ENCODE peak calls at places on chromosomes 11 and 22, in seven cellular contexts. D, U, J, O, N, R and Y are unnamed samples.

GRCh38 chr11:79412761-79413160 is 28.1 kb downstream of the TENM4 start:
- DNase-seq in D (no peak), U (no peak), J (no peak), O (no peak), N (peak; percentile 10), R (no peak), Y (no peak)

GRCh38 chr11:124793466-124794278 is 6.5 kb downstream of the MSANTD2 start:
- DNase-seq in D (peak; percentile 78), U (peak; percentile 74), J (no peak), O (peak; percentile 43), N (peak; percentile 70), R (no peak), Y (peak; percentile 79)

GRCh38 chr11:57638005-57638760 is 11.5 kb downstream of the YPEL4 start:
- DNase-seq in D (no peak), U (peak; percentile 96), J (no peak), O (no peak), N (peak; percentile 92), R (peak; percentile 69), Y (no peak)

GRCh38 chr11:98194611-98195010 is 826.1 kb upstream of the CNTN5 start:
- DNase-seq in D (no peak), U (no peak), J (no peak), O (no peak), N (no peak), R (no peak), Y (no peak)

GRCh38 chr11:122344281-122344680 is 228.3 kb upstream of the BLID start:
- DNase-seq in D (no peak), U (no peak), J (no peak), O (no peak), N (peak; percentile 83), R (no peak), Y (no peak)

GRCh38 chr11:74418509-74418895 is 20.3 kb upstream of the PGM2L1 start:
- DNase-seq in D (no peak), U (no peak), J (no peak), O (no peak), N (peak; percentile 83), R (no peak), Y (no peak)

GRCh38 chr11:92396133-92396532 is 171.5 kb downstream of the FAT3 start:
- DNase-seq in D (no peak), U (no peak), J (no peak), O (no peak), N (no peak), R (no peak), Y (no peak)

GRCh38 chr11:5380740-5381342 is 2.8 kb upstream of the OR51M1 start:
- DNase-seq in D (peak; percentile 60), U (peak; percentile 81), J (no peak), O (peak; percentile 36), N (peak; percentile 77), R (peak; percentile 67), Y (peak; percentile 73)

GRCh38 chr11:6655020-6655789 is 404 bp downstream of the DCHS1 start:
- DNase-seq in D (no peak), U (peak; percentile 51), J (no peak), O (no peak), N (peak; percentile 58), R (no peak), Y (no peak)

GRCh38 chr11:109071712-109072524 is 350.1 kb upstream of the C11orf87 start:
- DNase-seq in D (peak; percentile 4), U (no peak), J (no peak), O (no peak), N (peak; percentile 60), R (no peak), Y (no peak)

GRCh38 chr22:37208401-37209139 is 3.7 kb downstream of the SSTR3 start:
- DNase-seq in D (no peak), U (no peak), J (no peak), O (no peak), N (no peak), R (peak; percentile 17), Y (no peak)

GRCh38 chr11:35321532-35322320 is 97.6 kb downstream of the SLC1A2 start:
- DNase-seq in D (no peak), U (no peak), J (no peak), O (no peak), N (peak; percentile 97), R (no peak), Y (no peak)

GRCh38 chr11:60087239-60087638 is 1.2 kb upstream of the MS4A2 start:
- DNase-seq in D (no peak), U (no peak), J (no peak), O (no peak), N (no peak), R (no peak), Y (no peak)

DNA sequence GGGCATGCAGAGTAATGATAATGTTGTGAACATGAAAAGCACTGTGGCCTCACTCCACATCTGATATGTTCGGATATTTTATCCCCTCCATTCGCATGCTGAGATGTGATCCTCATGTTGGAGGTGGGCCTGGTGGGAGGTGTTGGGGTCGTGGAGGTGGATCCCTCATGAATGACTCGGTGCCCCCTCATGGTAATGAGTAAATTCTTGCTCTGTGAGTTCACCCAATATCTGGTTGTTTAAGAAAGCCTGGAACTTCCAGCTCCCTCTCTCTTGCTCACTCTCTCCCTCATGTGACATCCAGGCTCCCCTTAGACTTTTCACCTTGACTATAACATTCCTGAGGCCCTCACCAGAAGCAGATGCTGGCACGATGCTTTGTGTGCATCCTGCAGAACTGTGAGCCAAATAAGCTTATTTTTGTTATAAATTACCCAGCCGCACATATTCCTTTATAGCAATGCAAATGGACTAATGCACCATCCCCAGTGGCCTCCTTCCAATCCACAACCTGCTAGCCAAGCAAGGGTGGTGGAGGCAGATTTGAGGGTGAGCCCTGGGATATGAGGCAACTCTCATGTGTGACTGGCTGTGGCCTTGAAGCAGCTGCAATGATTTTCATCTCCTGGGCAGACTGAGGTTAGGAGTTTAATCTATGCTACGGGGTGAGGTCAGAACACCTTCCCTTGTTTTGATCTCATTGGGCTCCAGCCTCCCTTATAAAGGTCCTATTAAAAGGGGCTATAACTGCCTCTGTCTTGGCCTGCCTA is 276.5 kb downstream of the ETS1 start:
- DNase-seq in D (no peak), U (no peak), J (no peak), O (no peak), N (no peak), R (no peak), Y (no peak)
- H3K4me1 ChIP-seq in D (peaks cover 4% of the 10 kb centered on the region), U (no peaks in the 10 kb centered on the region), J (no peaks in the 10 kb centered on the region), O (no peaks in the 10 kb centered on the region), N (no peaks in the 10 kb centered on the region), R (no peaks in the 10 kb centered on the region), Y (no peaks in the 10 kb centered on the region)

DNA sequence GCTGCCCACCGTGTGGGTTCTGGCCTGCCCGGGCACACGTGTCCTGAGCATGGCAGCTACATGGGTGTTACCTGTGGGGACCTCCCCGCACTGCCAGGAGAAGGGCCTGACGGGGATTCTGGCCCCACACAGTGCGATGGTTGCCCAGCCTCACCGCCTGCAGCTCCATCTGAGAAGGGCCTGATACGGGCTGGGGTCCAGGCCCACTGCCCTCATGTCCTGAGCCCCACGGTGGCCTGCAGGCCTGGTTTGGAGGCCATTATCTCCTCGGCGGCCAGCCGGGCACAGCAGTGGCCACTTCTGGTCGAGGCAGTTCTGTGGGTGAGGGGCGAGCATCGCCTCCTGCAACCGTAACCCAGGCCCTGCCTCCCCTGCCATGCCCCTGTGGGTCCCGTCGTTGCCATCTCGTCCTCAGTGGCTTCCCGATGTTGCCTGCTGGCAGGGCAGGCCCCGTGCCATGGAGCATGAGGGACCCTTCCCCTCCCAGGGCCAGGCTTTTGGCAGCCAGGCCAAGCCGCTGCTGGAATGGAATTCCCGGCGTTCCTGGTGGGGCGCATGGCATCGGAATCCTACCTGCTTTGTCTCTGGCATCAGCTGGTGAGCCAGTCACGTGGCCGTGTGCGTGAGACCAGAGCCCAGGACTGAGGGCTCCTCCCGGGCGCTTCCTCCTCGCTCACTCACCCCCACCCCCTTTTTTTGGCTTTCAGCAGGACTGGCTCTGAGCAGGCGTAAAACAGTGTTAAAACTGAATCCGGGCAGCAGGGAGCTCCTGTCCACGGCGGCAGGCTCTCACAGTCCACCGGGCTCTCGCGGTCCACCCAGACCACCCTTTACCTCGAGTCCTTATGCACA is 71.9 kb upstream of the PPARA start:
- DNase-seq in D (no peak), U (no peak), J (peak; percentile 8), O (no peak), N (peak; percentile 95), R (peak; percentile 90), Y (no peak)
- H3K4me1 ChIP-seq in D (no peaks in the 10 kb centered on the region), U (no peaks in the 10 kb centered on the region), J (peaks cover 15% of the 10 kb centered on the region), O (peaks cover 68% of the 10 kb centered on the region), N (peaks cover 12% of the 10 kb centered on the region), R (peaks cover 81% of the 10 kb centered on the region), Y (no peaks in the 10 kb centered on the region)

GRCh38 chr11:68383976-68384501 is 71.6 kb downstream of the LRP5 start:
- DNase-seq in D (peak; percentile 24), U (peak; percentile 53), J (peak; percentile 28), O (peak; percentile 24), N (peak; percentile 49), R (peak; percentile 81), Y (peak; percentile 80)
- H3K4me1 ChIP-seq in D (no peaks in the 10 kb centered on the region), U (no peaks in the 10 kb centered on the region), J (peaks cover 24% of the 10 kb centered on the region), O (no peaks in the 10 kb centered on the region), N (no peaks in the 10 kb centered on the region), R (peaks cover 54% of the 10 kb centered on the region), Y (peaks cover 37% of the 10 kb centered on the region)

DNA sequence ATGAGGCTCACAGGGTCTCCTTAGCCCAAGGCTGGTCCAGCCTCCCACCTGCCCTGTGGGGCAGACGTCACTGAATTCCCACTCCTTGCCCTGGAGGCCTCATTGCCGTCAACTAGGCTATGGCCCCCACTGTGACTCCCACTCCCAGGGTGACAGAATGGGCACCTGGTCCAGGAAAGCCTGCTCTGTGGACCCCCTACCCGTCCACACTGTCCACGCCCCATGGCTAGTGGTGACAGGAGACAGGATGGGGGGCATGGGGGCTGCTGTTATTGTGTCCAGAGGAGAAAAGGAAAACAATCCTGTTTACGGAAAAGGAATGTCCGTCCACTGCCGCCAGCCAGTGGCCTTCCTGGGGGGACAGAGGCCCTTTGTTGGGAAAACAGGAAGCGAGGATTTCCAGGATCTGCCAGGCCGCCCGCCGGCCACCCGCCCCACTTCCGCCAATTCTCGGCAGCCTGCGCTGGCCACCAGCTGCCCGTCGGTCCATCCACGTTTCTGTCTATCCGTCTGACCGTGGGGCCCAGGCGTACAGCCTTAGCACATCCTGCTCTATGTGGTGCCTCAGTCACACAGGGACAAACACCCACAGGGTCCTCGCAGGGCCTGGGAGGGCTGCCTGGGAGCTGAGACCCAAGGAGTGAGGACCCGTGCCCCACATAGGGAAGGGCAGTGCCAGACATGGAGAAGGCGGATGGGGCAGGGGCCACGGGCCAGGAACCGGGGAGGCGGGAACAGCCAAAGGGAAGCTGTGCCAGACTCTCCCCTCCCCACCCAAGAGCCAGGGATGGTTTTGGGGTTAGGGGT is 19.5 kb downstream of the CRELD2 start:
- DNase-seq in D (peak; percentile 2), U (no peak), J (no peak), O (no peak), N (no peak), R (no peak), Y (no peak)
- H3K4me1 ChIP-seq in D (peaks cover 18% of the 10 kb centered on the region), U (peaks cover 35% of the 10 kb centered on the region), J (peaks cover 15% of the 10 kb centered on the region), O (peaks cover 26% of the 10 kb centered on the region), N (peaks cover 8% of the 10 kb centered on the region), R (peaks cover 43% of the 10 kb centered on the region), Y (peaks cover 6% of the 10 kb centered on the region)

DNA sequence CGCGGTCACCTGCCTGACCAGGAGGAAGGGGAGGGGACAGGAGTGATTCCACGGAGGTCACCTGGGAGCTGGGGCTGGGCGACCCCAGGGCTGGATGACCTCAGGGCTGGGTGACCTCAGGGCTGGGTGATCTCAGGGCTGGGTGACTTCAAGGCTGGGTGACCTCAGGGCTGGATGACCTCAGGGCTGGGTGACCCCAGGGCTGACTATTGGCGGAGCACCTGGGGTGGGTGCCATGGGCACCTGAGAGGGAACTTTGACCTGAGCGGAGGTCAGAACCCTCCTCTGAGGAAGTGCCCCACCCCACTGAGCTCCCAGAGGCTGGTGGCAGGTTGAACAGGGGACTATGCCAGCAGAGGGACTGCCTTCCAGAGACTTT is 11.8 kb upstream of the MPPED1 start:
- DNase-seq in D (no peak), U (no peak), J (no peak), O (no peak), N (no peak), R (no peak), Y (no peak)
- H3K4me1 ChIP-seq in D (no peaks in the 10 kb centered on the region), U (no peaks in the 10 kb centered on the region), J (no peaks in the 10 kb centered on the region), O (no peaks in the 10 kb centered on the region), N (no peaks in the 10 kb centered on the region), R (no peaks in the 10 kb centered on the region), Y (no peaks in the 10 kb centered on the region)